ENCODE peak calls at places on chromosome 18, in five cellular contexts. R is SK-N-SH, N is HCT116, P is HAP-1, Y is aorta. L is an unnamed sample. For H3K4me1, the result is how much of the 10 kb centered on the place peaks cover.

GRCh38 chr18:79953921-79954651 is 2.6 kb upstream of the SLC66A2 start:
- DNase-seq in R (no peak), N (no peak), P (no peak), Y (no peak), L (no peak)

GRCh38 chr18:6543330-6543908 is 128.7 kb upstream of the L3MBTL4 start:
- DNase-seq in R (peak), N (no peak), P (no peak), Y (no peak), L (peak)

GRCh38 chr18:65057439-65058083 is 693.3 kb upstream of the CDH7 start:
- DNase-seq in R (no peak), N (no peak), P (no peak), Y (no peak), L (no peak)

GRCh38 chr18:78914586-78914935 is 65.1 kb upstream of the SALL3 start:
- DNase-seq in R (no peak), N (no peak), P (no peak), Y (no peak), L (no peak)

GRCh38 chr18:46320928-46321855 is 217.0 kb downstream of the HAUS1 start:
- DNase-seq in R (no peak), N (no peak), P (no peak), Y (no peak), L (no peak)

GRCh38 chr18:22387364-22387763 is 30.4 kb downstream of the CTAGE1 start:
- DNase-seq in R (no peak), N (no peak), P (no peak), Y (no peak), L (no peak)

GRCh38 chr18:35500113-35500512 is 2.4 kb upstream of the INO80C start:
- DNase-seq in R (no peak), N (no peak), P (no peak), Y (no peak), L (no peak)

GRCh38 chr18:21803495-21803894 is 62.9 kb downstream of the MIB1 start:
- DNase-seq in R (no peak), N (no peak), P (no peak), Y (no peak), L (peak)

GRCh38 chr18:71529708-71530303 is 1014.3 kb downstream of the CBLN2 start:
- DNase-seq in R (no peak), N (no peak), P (no peak), Y (no peak), L (no peak)

GRCh38 chr18:34956663-34957062 is 84.5 kb upstream of the MAPRE2 start:
- DNase-seq in R (no peak), N (no peak), P (no peak), Y (no peak), L (no peak)

GRCh38 chr18:41504316-41504715 is 450.7 kb upstream of the PIK3C3 start:
- DNase-seq in R (no peak), N (no peak), P (no peak), Y (no peak), L (no peak)

GRCh38 chr18:79395761-79396404 is at the start of gene NFATC1:
- DNase-seq in R (no peak), N (no peak), P (peak), Y (peak), L (peak)

GRCh38 chr18:63169853-63170252 is 149.7 kb downstream of the BCL2 start:
- DNase-seq in R (no peak), N (no peak), P (no peak), Y (no peak), L (no peak)

GRCh38 chr18:26547302-26548143 is 830 bp downstream of the KCTD1 start:
- DNase-seq in R (peak), N (no peak), P (no peak), Y (peak), L (peak)

GRCh38 chr18:2417861-2418610 is 153.3 kb downstream of the METTL4 start:
- DNase-seq in R (no peak), N (no peak), P (no peak), Y (no peak), L (peak)

GRCh38 chr18:1663879-1664705 is 759.4 kb downstream of the ADCYAP1 start:
- DNase-seq in R (peak), N (peak), P (peak), Y (peak), L (peak)

DNA sequence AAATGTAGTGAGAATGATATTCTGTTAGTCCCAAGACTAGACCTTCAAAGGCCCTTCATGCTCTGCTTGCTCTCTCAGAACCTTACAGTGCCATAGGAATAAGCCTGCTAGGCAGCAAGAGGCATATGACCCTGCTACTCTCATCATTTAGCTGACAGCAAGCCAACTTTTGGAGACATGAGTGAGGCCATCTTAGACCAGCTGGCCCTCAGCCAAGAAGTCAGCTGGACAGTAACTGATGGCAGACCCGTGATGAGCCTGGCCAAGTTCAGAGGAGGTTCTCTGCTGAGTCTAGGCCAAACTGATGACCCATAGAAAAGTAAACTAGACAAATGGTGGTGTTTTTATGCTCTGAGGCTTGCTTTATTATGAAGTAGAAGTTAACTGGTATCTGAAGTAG is 82.6 kb downstream of the C18orf54 start:
- DNase-seq in R (no peak), N (no peak), P (no peak), Y (no peak), L (no peak)
- H3K4me1 ChIP-seq in R (under half), N (under half), P (under half), Y (under half), L (under half)

DNA sequence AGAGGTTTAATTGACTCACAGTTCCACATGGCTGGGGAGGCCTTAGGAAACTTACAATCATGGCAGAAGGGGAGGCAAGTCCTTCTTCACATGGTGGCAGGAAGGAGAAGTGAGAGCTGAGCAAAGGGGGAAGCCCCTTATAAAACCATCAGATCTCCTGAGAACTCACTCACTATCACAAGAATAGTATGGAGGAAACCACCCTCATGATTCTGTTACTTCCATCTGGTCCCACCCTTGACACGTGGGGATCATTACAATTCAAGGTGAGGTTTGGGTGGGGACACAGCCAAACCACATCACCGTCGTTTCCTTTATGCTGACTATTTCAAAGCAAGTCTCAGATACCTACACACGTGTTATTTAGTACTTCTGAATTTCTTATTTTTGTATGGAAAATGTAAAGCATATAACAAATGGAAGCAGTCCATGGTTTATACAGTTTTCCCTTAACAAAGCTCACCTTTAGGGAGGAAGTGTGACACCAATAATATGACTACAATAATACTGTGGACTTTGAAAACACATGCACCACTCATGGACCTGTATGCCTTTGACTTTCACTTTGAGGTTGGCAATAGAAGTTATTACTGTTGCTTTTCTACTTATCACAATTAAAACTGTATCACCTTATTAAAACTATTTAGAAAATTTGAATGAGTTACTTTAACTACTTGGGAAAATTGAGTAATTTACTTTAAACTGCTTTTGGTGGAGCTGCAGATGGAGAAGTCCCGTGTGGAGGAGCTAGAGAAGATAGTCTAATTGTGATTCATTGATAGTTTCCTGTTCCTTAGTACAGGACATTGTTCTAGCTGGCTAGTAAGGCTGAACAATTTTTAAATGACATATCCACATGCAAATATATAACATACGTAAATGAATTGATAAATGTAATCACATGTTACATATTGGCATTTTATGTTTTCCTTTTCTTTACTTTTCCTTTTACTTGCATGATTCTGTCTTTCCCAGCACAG is 37.3 kb downstream of the MTCL1 start:
- DNase-seq in R (no peak), N (no peak), P (no peak), Y (no peak), L (no peak)
- H3K4me1 ChIP-seq in R (under half), N (under half), P (under half), Y (under half), L (under half)

GRCh38 chr18:48842259-48843061 is 108.3 kb downstream of the SMAD7 start:
- DNase-seq in R (no peak), N (no peak), P (no peak), Y (peak), L (peak)
- H3K4me1 ChIP-seq in R (under half), N (under half), P (under half), Y (under half), L (under half)

GRCh38 chr18:61006687-61007224 is 326.5 kb upstream of the CDH20 start:
- DNase-seq in R (no peak), N (no peak), P (no peak), Y (no peak), L (no peak)
- H3K4me1 ChIP-seq in R (under half), N (under half), P (under half), Y (under half), L (under half)

GRCh38 chr18:58397385-58398132 is 231.3 kb downstream of the ALPK2 start:
- DNase-seq in R (no peak), N (no peak), P (no peak), Y (no peak), L (no peak)
- H3K4me1 ChIP-seq in R (under half), N (under half), P (under half), Y (under half), L (under half)

DNA sequence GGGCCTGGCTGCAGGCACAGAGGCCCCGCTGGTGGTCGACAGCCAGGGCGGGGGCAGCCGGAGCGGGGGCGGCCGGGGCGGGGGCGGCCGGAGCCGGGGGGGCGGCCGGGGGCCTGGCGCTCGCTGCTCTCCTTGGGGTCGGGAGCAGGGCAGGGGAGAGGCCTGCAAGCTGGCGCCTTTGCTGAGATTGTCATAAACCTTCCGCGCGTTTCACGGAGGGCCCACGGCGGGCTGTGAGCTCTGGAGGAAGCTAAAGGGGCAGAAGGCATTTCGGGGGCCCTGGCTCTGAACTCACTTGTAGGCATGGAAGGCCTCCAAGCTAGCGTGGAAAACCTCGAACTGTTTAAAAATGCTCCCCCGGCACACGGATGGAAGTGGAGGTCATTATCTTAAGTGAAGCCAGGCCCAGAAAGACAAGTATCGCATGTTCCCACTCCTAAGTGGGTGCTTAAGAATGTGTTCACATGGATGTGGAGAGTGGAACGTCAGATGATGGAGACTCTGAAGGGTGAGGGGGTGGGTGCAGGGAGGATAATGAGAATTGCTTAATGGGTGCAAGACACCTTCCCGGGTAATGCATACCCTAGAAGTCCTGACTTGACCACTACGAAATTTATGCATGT is 629 bp downstream of the PRELID3A start:
- DNase-seq in R (peak), N (no peak), P (no peak), Y (no peak), L (peak)
- H3K4me1 ChIP-seq in R (under half), N (under half), P (under half), Y (under half), L (under half)

DNA sequence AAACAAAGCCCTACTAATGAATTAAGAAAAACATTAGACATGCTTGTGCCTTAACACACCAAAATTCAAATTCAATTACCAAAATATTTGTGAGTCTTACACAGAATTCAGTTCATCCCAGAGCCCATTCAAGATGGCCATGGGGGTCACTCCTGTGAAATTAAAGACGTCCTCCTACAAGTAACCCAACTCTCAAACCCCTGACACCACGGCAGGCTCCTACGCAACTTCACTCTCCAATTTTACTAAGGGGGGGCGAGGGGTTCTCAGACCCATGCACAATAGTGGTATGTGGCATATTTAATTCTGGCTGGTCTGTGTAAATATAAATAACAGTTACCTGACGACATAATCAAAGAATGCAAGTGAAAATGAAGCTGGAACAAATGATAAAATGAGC is 5.0 kb downstream of the ZNF516 start:
- DNase-seq in R (no peak), N (no peak), P (no peak), Y (no peak), L (no peak)
- H3K4me1 ChIP-seq in R (under half), N (under half), P (under half), Y (under half), L (under half)